ENCODE peak calls at places on chromosomes 12 and 14, in seven cellular contexts. J, Y, K, A, P, Q and L are unnamed samples.
A peak's percentile ranks its signal among the peaks of the same experiment; 100 is the strongest.

GRCh38 chr14:93133476-93133875 is 17.8 kb upstream of the ITPK1 start:
- DNase-seq in J (peak; percentile 60), Y (peak; percentile 78), K (no peak), A (no peak), P (no peak), Q (no peak), L (no peak)

GRCh38 chr14:105748204-105748578 is 221.8 kb downstream of the TMEM121 start:
- DNase-seq in J (no peak), Y (no peak), K (no peak), A (no peak), P (no peak), Q (no peak), L (no peak)

GRCh38 chr14:104590240-104590965 is 10.8 kb downstream of the C14orf180 start:
- DNase-seq in J (no peak), Y (no peak), K (no peak), A (no peak), P (no peak), Q (peak; percentile 41), L (no peak)

GRCh38 chr14:23115918-23116317 is 3.1 kb downstream of the CEBPE start:
- DNase-seq in J (no peak), Y (no peak), K (no peak), A (no peak), P (no peak), Q (no peak), L (no peak)

GRCh38 chr12:19833775-19834501 is 394.6 kb downstream of the AEBP2 start:
- DNase-seq in J (peak; percentile 48), Y (peak; percentile 82), K (no peak), A (no peak), P (peak; percentile 56), Q (no peak), L (peak; percentile 23)

GRCh38 chr14:104577457-104578301 is 1.9 kb upstream of the C14orf180 start:
- DNase-seq in J (no peak), Y (no peak), K (no peak), A (no peak), P (no peak), Q (no peak), L (no peak)

GRCh38 chr12:95993907-95994306 is 2.2 kb downstream of the HAL start:
- DNase-seq in J (no peak), Y (no peak), K (no peak), A (no peak), P (no peak), Q (no peak), L (no peak)

GRCh38 chr14:86961106-86961716 is 1031.8 kb downstream of the GALC start:
- DNase-seq in J (peak; percentile 3), Y (peak; percentile 32), K (no peak), A (no peak), P (no peak), Q (no peak), L (peak; percentile 2)

GRCh38 chr14:104100171-104101085 is 14.9 kb downstream of the ASPG start:
- DNase-seq in J (no peak), Y (no peak), K (no peak), A (no peak), P (no peak), Q (peak; percentile 43), L (no peak)

GRCh38 chr14:50631408-50631821 is 36.7 kb downstream of the SAV1 start:
- DNase-seq in J (no peak), Y (no peak), K (no peak), A (no peak), P (peak; percentile 55), Q (no peak), L (peak; percentile 45)

GRCh38 chr14:64720190-64720589 is 16.0 kb downstream of the PLEKHG3 start:
- DNase-seq in J (peak; percentile 94), Y (peak; percentile 83), K (peak; percentile 60), A (no peak), P (peak; percentile 77), Q (no peak), L (peak; percentile 83)

GRCh38 chr12:100908501-100908900 is 113.9 kb downstream of the ANO4 start:
- DNase-seq in J (peak; percentile 38), Y (peak; percentile 95), K (no peak), A (no peak), P (peak; percentile 58), Q (no peak), L (peak; percentile 29)

GRCh38 chr12:6641131-6641530 is 5.4 kb upstream of the LPAR5 start:
- DNase-seq in J (no peak), Y (no peak), K (no peak), A (no peak), P (no peak), Q (no peak), L (no peak)

GRCh38 chr14:93060841-93061240 is 54.9 kb downstream of the ITPK1 start:
- DNase-seq in J (no peak), Y (no peak), K (no peak), A (no peak), P (no peak), Q (peak; percentile 2), L (no peak)

GRCh38 chr12:92194566-92194965 is 48.9 kb upstream of the BTG1 start:
- DNase-seq in J (no peak), Y (no peak), K (no peak), A (no peak), P (no peak), Q (no peak), L (no peak)

GRCh38 chr14:70032447-70032846 is 153.2 kb downstream of the SMOC1 start:
- DNase-seq in J (peak; percentile 26), Y (no peak), K (no peak), A (no peak), P (no peak), Q (no peak), L (peak; percentile 16)

GRCh38 chr14:55354500-55354899 is 57.1 kb downstream of the ATG14 start:
- DNase-seq in J (peak; percentile 36), Y (peak; percentile 59), K (no peak), A (peak; percentile 38), P (peak; percentile 50), Q (peak; percentile 46), L (peak; percentile 43)

GRCh38 chr14:77508249-77508648 is 9.6 kb upstream of the ISM2 start:
- DNase-seq in J (peak; percentile 57), Y (peak; percentile 66), K (no peak), A (no peak), P (peak; percentile 22), Q (no peak), L (peak; percentile 81)